ENCODE peak calls at places on chromosomes 11 and 22, in six cellular contexts. One of them, this sample, is unnamed.

GRCh38 chr11:818396-819128 is at the start of gene PNPLA2:
- DNase-seq in SK-N-SH: no peak
- DNase-seq in GM12878: no peak
- DNase-seq in WTC11: peak
- DNase-seq in A549: no peak
- DNase-seq in H1: peak
- DNase-seq in this sample: no peak

GRCh38 chr11:85718991-85719807 is 33.2 kb upstream of the CCDC89 start:
- DNase-seq in GM12878: no peak
- DNase-seq in H1: peak
- DNase-seq in A549: peak
- DNase-seq in SK-N-SH: no peak
- DNase-seq in WTC11: peak
- DNase-seq in this sample: no peak

GRCh38 chr11:35009191-35009940 is 92.9 kb downstream of the PDHX start:
- DNase-seq in SK-N-SH: no peak
- DNase-seq in GM12878: no peak
- DNase-seq in A549: peak
- DNase-seq in H1: no peak
- DNase-seq in WTC11: no peak
- DNase-seq in this sample: no peak

GRCh38 chr11:7690648-7691047 is 15.6 kb downstream of the OVCH2 start:
- DNase-seq in A549: no peak
- DNase-seq in GM12878: no peak
- DNase-seq in SK-N-SH: no peak
- DNase-seq in H1: no peak
- DNase-seq in WTC11: no peak
- DNase-seq in this sample: no peak

GRCh38 chr22:30882974-30883533 is 85.5 kb downstream of the MORC2 start:
- DNase-seq in A549: no peak
- DNase-seq in SK-N-SH: no peak
- DNase-seq in GM12878: no peak
- DNase-seq in H1: no peak
- DNase-seq in WTC11: no peak
- DNase-seq in this sample: no peak

GRCh38 chr22:37326726-37327125 is 44.4 kb downstream of the CYTH4 start:
- DNase-seq in GM12878: no peak
- DNase-seq in SK-N-SH: no peak
- DNase-seq in WTC11: no peak
- DNase-seq in H1: no peak
- DNase-seq in A549: no peak
- DNase-seq in this sample: no peak

GRCh38 chr11:111574373-111575230 is 27.6 kb upstream of the SIK2 start:
- DNase-seq in GM12878: no peak
- DNase-seq in H1: no peak
- DNase-seq in SK-N-SH: no peak
- DNase-seq in A549: no peak
- DNase-seq in WTC11: no peak
- DNase-seq in this sample: no peak

GRCh38 chr22:49086606-49087157 is 741.0 kb downstream of the BRD1 start:
- DNase-seq in WTC11: no peak
- DNase-seq in GM12878: no peak
- DNase-seq in H1: no peak
- DNase-seq in A549: no peak
- DNase-seq in SK-N-SH: no peak
- DNase-seq in this sample: no peak

GRCh38 chr11:96332236-96332761 is 10.7 kb downstream of the MAML2 start:
- DNase-seq in WTC11: no peak
- DNase-seq in A549: no peak
- DNase-seq in GM12878: no peak
- DNase-seq in H1: no peak
- DNase-seq in SK-N-SH: no peak
- DNase-seq in this sample: no peak

GRCh38 chr22:45071618-45072017 is 61.8 kb upstream of the PHF21B start:
- DNase-seq in GM12878: no peak
- DNase-seq in WTC11: no peak
- DNase-seq in SK-N-SH: no peak
- DNase-seq in A549: no peak
- DNase-seq in H1: no peak
- DNase-seq in this sample: no peak

GRCh38 chr11:82003024-82003423 is 730.6 kb downstream of the FAM181B start:
- DNase-seq in SK-N-SH: no peak
- DNase-seq in WTC11: no peak
- DNase-seq in GM12878: no peak
- DNase-seq in H1: no peak
- DNase-seq in A549: no peak
- DNase-seq in this sample: no peak

GRCh38 chr11:94732617-94733292 is 35.4 kb upstream of the AMOTL1 start:
- DNase-seq in H1: no peak
- DNase-seq in A549: no peak
- DNase-seq in WTC11: no peak
- DNase-seq in SK-N-SH: no peak
- DNase-seq in GM12878: no peak
- DNase-seq in this sample: no peak

GRCh38 chr11:3894128-3894731 is 38.8 kb downstream of the STIM1 start:
- DNase-seq in GM12878: peak
- DNase-seq in H1: no peak
- DNase-seq in WTC11: no peak
- DNase-seq in SK-N-SH: no peak
- DNase-seq in A549: no peak
- DNase-seq in this sample: peak

GRCh38 chr11:115505165-115505564 is 950 bp upstream of the CADM1 start:
- DNase-seq in WTC11: peak
- DNase-seq in A549: peak
- DNase-seq in SK-N-SH: peak
- DNase-seq in GM12878: no peak
- DNase-seq in H1: no peak
- DNase-seq in this sample: no peak

GRCh38 chr11:135001581-135001980 is 589.5 kb upstream of the B3GAT1 start:
- DNase-seq in H1: no peak
- DNase-seq in WTC11: no peak
- DNase-seq in A549: no peak
- DNase-seq in GM12878: no peak
- DNase-seq in SK-N-SH: no peak
- DNase-seq in this sample: no peak

GRCh38 chr11:12770966-12771597 is 96.9 kb downstream of the TEAD1 start:
- DNase-seq in GM12878: no peak
- DNase-seq in SK-N-SH: no peak
- DNase-seq in A549: no peak
- DNase-seq in H1: no peak
- DNase-seq in WTC11: no peak
- DNase-seq in this sample: no peak

GRCh38 chr11:25734592-25735211 is 597.2 kb upstream of the ANO3 start:
- DNase-seq in GM12878: no peak
- DNase-seq in H1: no peak
- DNase-seq in A549: no peak
- DNase-seq in SK-N-SH: peak
- DNase-seq in WTC11: no peak
- DNase-seq in this sample: peak

GRCh38 chr22:49996192-49996531 is 16.4 kb downstream of the IL17REL start:
- DNase-seq in H1: no peak
- DNase-seq in SK-N-SH: no peak
- DNase-seq in WTC11: no peak
- DNase-seq in A549: no peak
- DNase-seq in GM12878: no peak
- DNase-seq in this sample: no peak

GRCh38 chr11:68253682-68254081 is 18.1 kb downstream of the C11orf24 start:
- DNase-seq in H1: no peak
- DNase-seq in A549: no peak
- DNase-seq in GM12878: no peak
- DNase-seq in SK-N-SH: no peak
- DNase-seq in WTC11: no peak
- DNase-seq in this sample: no peak

GRCh38 chr11:13462311-13462927 is 603 bp downstream of the BTBD10 start:
- DNase-seq in WTC11: peak
- DNase-seq in GM12878: no peak
- DNase-seq in SK-N-SH: peak
- DNase-seq in A549: peak
- DNase-seq in H1: peak
- DNase-seq in this sample: peak

GRCh38 chr11:73350908-73351636 is 25.1 kb upstream of the RELT start:
- DNase-seq in A549: peak
- DNase-seq in H1: peak
- DNase-seq in SK-N-SH: peak
- DNase-seq in WTC11: peak
- DNase-seq in GM12878: no peak
- DNase-seq in this sample: peak

GRCh38 chr11:117551761-117552343 is 224.2 kb downstream of the CEP164 start:
- DNase-seq in GM12878: no peak
- DNase-seq in WTC11: no peak
- DNase-seq in A549: no peak
- DNase-seq in SK-N-SH: no peak
- DNase-seq in H1: no peak
- DNase-seq in this sample: no peak

GRCh38 chr22:40721266-40721665 is 42.0 kb downstream of the MCHR1 start:
- DNase-seq in A549: no peak
- DNase-seq in H1: no peak
- DNase-seq in SK-N-SH: peak
- DNase-seq in GM12878: no peak
- DNase-seq in WTC11: no peak
- DNase-seq in this sample: peak

GRCh38 chr11:131895865-131896264 is 525.5 kb downstream of the NTM start:
- DNase-seq in GM12878: no peak
- DNase-seq in A549: no peak
- DNase-seq in WTC11: no peak
- DNase-seq in H1: no peak
- DNase-seq in SK-N-SH: no peak
- DNase-seq in this sample: no peak

GRCh38 chr11:36775157-36775556 is 177.1 kb upstream of the RAG2 start:
- DNase-seq in WTC11: no peak
- DNase-seq in SK-N-SH: no peak
- DNase-seq in H1: no peak
- DNase-seq in A549: no peak
- DNase-seq in GM12878: no peak
- DNase-seq in this sample: no peak

GRCh38 chr22:19972652-19973550 is 31.3 kb upstream of the TXNRD2 start:
- DNase-seq in WTC11: peak
- DNase-seq in GM12878: no peak
- DNase-seq in H1: no peak
- DNase-seq in SK-N-SH: no peak
- DNase-seq in A549: no peak
- DNase-seq in this sample: no peak

GRCh38 chr22:19974935-19975706 is 33.5 kb upstream of the TXNRD2 start:
- DNase-seq in GM12878: no peak
- DNase-seq in WTC11: no peak
- DNase-seq in SK-N-SH: no peak
- DNase-seq in A549: no peak
- DNase-seq in H1: no peak
- DNase-seq in this sample: peak

GRCh38 chr22:19973551-19974183 is 32.0 kb upstream of the TXNRD2 start:
- DNase-seq in A549: no peak
- DNase-seq in WTC11: no peak
- DNase-seq in H1: no peak
- DNase-seq in SK-N-SH: no peak
- DNase-seq in GM12878: no peak
- DNase-seq in this sample: no peak

GRCh38 chr22:19975707-19976035 is 34.1 kb upstream of the TXNRD2 start:
- DNase-seq in H1: no peak
- DNase-seq in A549: no peak
- DNase-seq in SK-N-SH: no peak
- DNase-seq in WTC11: no peak
- DNase-seq in GM12878: no peak
- DNase-seq in this sample: no peak

GRCh38 chr22:19974233-19974861 is 32.7 kb upstream of the TXNRD2 start:
- DNase-seq in H1: peak
- DNase-seq in GM12878: no peak
- DNase-seq in WTC11: peak
- DNase-seq in A549: peak
- DNase-seq in SK-N-SH: peak
- DNase-seq in this sample: peak
- TF ChIP-seq MAX in H1: no peak
- TF ChIP-seq MAX in GM12878: no peak
- TF ChIP-seq MAX in WTC11: no peak
- TF ChIP-seq MAX in A549: no peak
- TF ChIP-seq MAX in SK-N-SH: no peak
- TF ChIP-seq MAX in this sample: no peak

GRCh38 chr22:23164091-23164490 is 16.2 kb upstream of the BCR start:
- DNase-seq in A549: no peak
- DNase-seq in GM12878: no peak
- DNase-seq in H1: no peak
- DNase-seq in SK-N-SH: no peak
- DNase-seq in WTC11: no peak
- DNase-seq in this sample: no peak

GRCh38 chr22:23161029-23161428 is 15.8 kb downstream of the RAB36 start:
- DNase-seq in A549: no peak
- DNase-seq in SK-N-SH: no peak
- DNase-seq in GM12878: no peak
- DNase-seq in WTC11: no peak
- DNase-seq in H1: no peak
- DNase-seq in this sample: no peak

GRCh38 chr22:23161574-23161973 is 16.3 kb downstream of the RAB36 start:
- DNase-seq in GM12878: no peak
- DNase-seq in A549: no peak
- DNase-seq in H1: no peak
- DNase-seq in WTC11: no peak
- DNase-seq in SK-N-SH: no peak
- DNase-seq in this sample: no peak

GRCh38 chr22:23166038-23166831 is 14.1 kb upstream of the BCR start:
- DNase-seq in H1: no peak
- DNase-seq in GM12878: no peak
- DNase-seq in SK-N-SH: no peak
- DNase-seq in A549: no peak
- DNase-seq in WTC11: no peak
- DNase-seq in this sample: no peak

GRCh38 chr22:23163665-23164064 is 16.6 kb upstream of the BCR start:
- DNase-seq in GM12878: no peak
- DNase-seq in A549: no peak
- DNase-seq in H1: no peak
- DNase-seq in WTC11: no peak
- DNase-seq in SK-N-SH: no peak
- DNase-seq in this sample: no peak
- TF ChIP-seq MAX in GM12878: no peak
- TF ChIP-seq MAX in A549: no peak
- TF ChIP-seq MAX in H1: no peak
- TF ChIP-seq MAX in WTC11: no peak
- TF ChIP-seq MAX in SK-N-SH: no peak
- TF ChIP-seq MAX in this sample: no peak

GRCh38 chr11:71425409-71425808 is 22.8 kb downstream of the DHCR7 start:
- DNase-seq in WTC11: no peak
- DNase-seq in H1: no peak
- DNase-seq in A549: no peak
- DNase-seq in SK-N-SH: no peak
- DNase-seq in GM12878: no peak
- DNase-seq in this sample: no peak
- TF ChIP-seq MAX in WTC11: no peak
- TF ChIP-seq MAX in H1: no peak
- TF ChIP-seq MAX in A549: no peak
- TF ChIP-seq MAX in SK-N-SH: no peak
- TF ChIP-seq MAX in GM12878: no peak
- TF ChIP-seq MAX in this sample: no peak

DNA sequence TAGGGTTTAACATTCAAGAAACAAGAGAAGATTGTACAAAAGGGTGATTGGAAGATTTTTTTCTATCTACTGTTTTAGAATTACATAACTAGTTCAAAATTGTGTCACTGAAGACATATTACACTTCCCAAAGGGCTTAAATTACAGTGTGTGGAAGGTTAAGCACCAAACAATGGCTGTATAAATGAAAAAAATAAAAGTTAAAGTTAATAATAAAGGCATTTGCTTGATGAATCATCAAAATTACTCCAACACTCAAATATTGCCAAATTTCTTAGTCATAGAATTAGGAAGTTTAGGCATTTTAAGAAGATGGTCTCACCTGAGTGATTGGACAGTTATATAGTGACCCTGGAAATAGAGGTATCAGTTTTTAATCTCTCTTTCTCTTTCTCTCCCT is 227.6 kb upstream of the CARD18 start:
- DNase-seq in A549: no peak
- DNase-seq in WTC11: no peak
- DNase-seq in H1: no peak
- DNase-seq in GM12878: no peak
- DNase-seq in SK-N-SH: no peak
- DNase-seq in this sample: no peak
- TF ChIP-seq MAX in A549: no peak
- TF ChIP-seq MAX in WTC11: no peak
- TF ChIP-seq MAX in H1: no peak
- TF ChIP-seq MAX in GM12878: no peak
- TF ChIP-seq MAX in SK-N-SH: no peak
- TF ChIP-seq MAX in this sample: no peak

This sample was measured in NB4.